ENCODE peak calls at places on chromosome X, in nine cellular contexts. P is HL-60, J is stomach, M is suprapubic skin, R is IMR-90, N is endodermal cell, S is keratinocyte, K is fibroblast of lung, Q is HepG2. A is an unnamed sample.

GRCh38 chrX:56994375-56995270 is 718 bp downstream of the SPIN3 start:
- DNase-seq in R (peak; percentile 13), Q (no peak), J (no peak), K (peak; percentile 1), S (no peak), P (peak; percentile 15), N (no peak), M (no peak), A (peak; percentile 19)

GRCh38 chrX:119507206-119507605 is 39.0 kb downstream of the SLC25A5 start:
- DNase-seq in M (no peak), P (no peak), N (no peak), J (no peak), Q (no peak), S (no peak), K (no peak), R (no peak), A (no peak)

GRCh38 chrX:109600114-109600710 is 24.8 kb downstream of the KCNE5 start:
- DNase-seq in J (no peak), K (peak; percentile 43), P (peak; percentile 62), M (no peak), S (no peak), R (no peak), Q (no peak), N (peak; percentile 62), A (peak; percentile 54)

GRCh38 chrX:3712080-3712869 is 1.2 kb downstream of the PRKX start:
- DNase-seq in R (peak; percentile 32), J (no peak), M (no peak), P (peak; percentile 9), K (peak; percentile 40), S (no peak), Q (no peak), N (peak; percentile 54), A (no peak)

GRCh38 chrX:11137543-11138139 is 26.5 kb downstream of the HCCS start:
- DNase-seq in S (no peak), Q (peak; percentile 1), M (no peak), P (no peak), J (no peak), R (peak; percentile 52), K (peak; percentile 13), N (no peak), A (no peak)

GRCh38 chrX:1394731-1395501 is 3.0 kb upstream of the SLC25A6 start:
- DNase-seq in R (no peak), M (peak; percentile 66), N (peak; percentile 46), S (no peak), Q (no peak), J (no peak), K (no peak), P (no peak), A (peak; percentile 24)

GRCh38 chrX:70386240-70386639 is 36.9 kb upstream of the GDPD2 start:
- DNase-seq in M (no peak), Q (no peak), S (no peak), R (peak; percentile 37), K (peak; percentile 63), P (no peak), N (no peak), J (no peak), A (no peak)

GRCh38 chrX:119655125-119655524 is 37.8 kb downstream of the SEPTIN6 start:
- DNase-seq in Q (no peak), S (peak; percentile 23), M (no peak), P (no peak), N (no peak), R (peak; percentile 88), J (no peak), K (peak; percentile 90), A (peak; percentile 52)

GRCh38 chrX:3678287-3678686 is 35.2 kb downstream of the PRKX start:
- DNase-seq in M (no peak), J (no peak), P (no peak), R (peak; percentile 29), S (no peak), N (no peak), Q (no peak), K (peak; percentile 39), A (no peak)

GRCh38 chrX:150581093-150581775 is 12.8 kb downstream of the MTM1 start:
- DNase-seq in Q (peak; percentile 64), P (no peak), M (no peak), J (no peak), S (peak; percentile 36), N (no peak), K (peak; percentile 81), R (peak; percentile 83), A (no peak)

GRCh38 chrX:125202486-125203378 is 116.9 kb upstream of the TEX13C start:
- DNase-seq in P (peak; percentile 18), R (no peak), Q (no peak), J (no peak), N (no peak), K (no peak), S (no peak), M (peak; percentile 51), A (no peak)

GRCh38 chrX:48533165-48533564 is 6.3 kb upstream of the TBC1D25 start:
- DNase-seq in K (no peak), M (no peak), J (no peak), N (no peak), P (no peak), Q (no peak), S (no peak), R (no peak), A (no peak)

GRCh38 chrX:3166670-3167455 is 125.6 kb downstream of the ARSF start:
- DNase-seq in K (peak; percentile 54), P (no peak), R (peak; percentile 41), Q (no peak), N (no peak), S (no peak), M (no peak), J (no peak), A (no peak)

GRCh38 chrX:70398899-70399298 is 24.2 kb upstream of the GDPD2 start:
- DNase-seq in P (peak; percentile 1), N (no peak), S (no peak), M (no peak), Q (peak; percentile 45), R (peak; percentile 16), K (peak; percentile 23), J (no peak), A (no peak)

GRCh38 chrX:19554786-19555185 is 39.5 kb upstream of the MAP3K15 start:
- DNase-seq in S (no peak), R (peak; percentile 83), Q (no peak), J (no peak), N (no peak), K (peak; percentile 88), M (no peak), P (peak; percentile 54), A (no peak)

GRCh38 chrX:80335062-80335830 is 85.0 kb upstream of the TENT5D start:
- DNase-seq in P (peak; percentile 40), R (no peak), N (peak; percentile 92), K (no peak), M (no peak), S (no peak), Q (no peak), J (peak; percentile 65), A (no peak)

GRCh38 chrX:130015181-130015580 is 32.7 kb downstream of the BCORL1 start:
- DNase-seq in Q (no peak), P (no peak), R (no peak), M (no peak), K (no peak), N (no peak), J (no peak), S (no peak), A (no peak)
- TF ChIP-seq CTCF in Q (no peak), P (no peak), R (no peak), M (no peak), K (no peak), N (no peak), J (no peak), S (no peak), A (no peak)

DNA sequence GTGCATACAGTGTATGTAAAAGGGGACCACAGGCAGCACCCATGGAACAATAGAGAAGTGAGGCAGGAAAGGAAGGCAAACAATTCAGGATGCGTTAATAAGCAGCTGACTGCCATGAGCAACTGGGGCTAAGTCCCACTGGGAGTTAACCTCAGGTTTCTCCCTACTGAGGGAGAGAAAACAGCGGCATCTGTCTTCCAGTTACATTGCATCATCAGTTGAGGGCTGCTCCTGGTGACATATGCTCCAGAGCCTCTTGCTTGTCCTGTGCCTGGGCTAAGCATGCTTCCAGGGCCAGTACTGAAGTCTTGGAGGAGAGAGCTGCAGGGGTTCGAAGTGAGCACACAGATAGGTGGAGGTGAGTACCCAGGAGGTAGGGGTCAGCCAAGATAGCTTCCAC is 24.3 kb downstream of the RAI2 start:
- DNase-seq in M (no peak), S (no peak), J (no peak), R (no peak), Q (no peak), P (no peak), K (no peak), N (no peak), A (no peak)
- H3K27ac ChIP-seq in M (no peak overlapping the region), S (no peak overlapping the region), J (no peak overlapping the region), R (no peak overlapping the region), Q (no peak overlapping the region), P (no peak overlapping the region), K (no peak overlapping the region), N (no peak overlapping the region), A (no peak overlapping the region)

DNA sequence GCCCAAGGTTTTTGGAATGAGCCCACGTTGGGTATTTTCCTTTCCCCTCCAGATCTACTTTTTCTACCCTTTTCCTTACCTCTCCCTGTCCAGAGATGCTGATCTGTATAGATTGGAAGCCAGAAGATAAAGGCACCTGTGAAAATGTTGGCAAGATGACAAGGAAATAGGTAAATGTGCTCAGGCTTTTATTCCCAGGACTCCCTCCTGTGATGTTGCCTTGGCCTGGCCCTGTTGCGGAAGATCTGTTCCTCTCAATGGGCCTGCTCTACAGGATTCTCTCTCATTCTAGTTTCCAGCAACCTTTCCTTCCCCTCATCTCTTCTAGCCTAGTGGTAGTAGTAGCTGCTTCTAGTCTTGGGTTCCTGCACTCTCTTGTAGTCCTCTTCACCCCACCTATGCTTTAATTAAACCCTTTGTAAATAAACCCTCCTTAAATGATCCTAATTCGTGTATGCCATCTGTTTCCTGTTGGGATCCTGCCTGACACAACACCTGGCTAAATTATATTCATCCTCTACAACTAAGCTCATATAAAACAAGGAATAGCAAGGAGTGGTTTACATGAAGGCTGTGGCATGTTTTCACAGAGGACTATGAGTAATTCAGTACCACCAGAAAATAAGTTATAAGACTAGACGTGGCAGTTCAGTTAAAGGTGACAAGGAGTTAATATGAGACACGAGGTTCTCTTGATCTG is 95.7 kb upstream of the MAOA start:
- DNase-seq in K (no peak), N (no peak), R (no peak), M (no peak), S (no peak), P (no peak), Q (no peak), J (no peak), A (no peak)
- TF ChIP-seq CTCF in K (no peak), N (no peak), R (no peak), M (no peak), S (no peak), P (no peak), Q (no peak), J (no peak), A (no peak)

GRCh38 chrX:42696551-42697129 is 81.3 kb downstream of the PPP1R2C start:
- DNase-seq in N (no peak), S (no peak), K (no peak), R (no peak), Q (no peak), J (no peak), M (no peak), P (no peak), A (no peak)

GRCh38 chrX:42694260-42694815 is 83.6 kb downstream of the PPP1R2C start:
- DNase-seq in R (no peak), P (no peak), M (no peak), K (no peak), N (no peak), Q (no peak), J (no peak), S (no peak), A (peak; percentile 3)

GRCh38 chrX:42695800-42696358 is 82.1 kb downstream of the PPP1R2C start:
- DNase-seq in P (no peak), R (no peak), M (no peak), J (no peak), K (no peak), S (no peak), N (no peak), Q (no peak), A (no peak)

GRCh38 chrX:42697544-42697943 is 80.4 kb downstream of the PPP1R2C start:
- DNase-seq in S (no peak), Q (no peak), J (no peak), R (no peak), P (no peak), N (no peak), M (no peak), K (no peak), A (no peak)
- H3K27ac ChIP-seq in S (no peak overlapping the region), Q (no peak overlapping the region), J (no peak overlapping the region), R (no peak overlapping the region), P (no peak overlapping the region), N (no peak overlapping the region), M (no peak overlapping the region), K (no peak overlapping the region), A (no peak overlapping the region)

A was measured in dorsolateral prefrontal cortex.